ENCODE peak calls at places on chromosomes 13 and 19, in nine cellular contexts. One of them, this sample, is unnamed.

GRCh38 chr19:50300051-50300450 is 29.1 kb downstream of the KCNC3 start:
- DNase-seq in breast epithelium: no peak
- DNase-seq in body of pancreas: no peak
- DNase-seq in heart left ventricle: no peak
- DNase-seq in tibial artery: no peak
- DNase-seq in endodermal cell: no peak
- DNase-seq in PC-9: no peak
- DNase-seq in tibial nerve: no peak
- DNase-seq in lung: no peak
- DNase-seq in this sample: no peak

GRCh38 chr13:73056054-73056962 is 2.5 kb upstream of the KLF5 start:
- DNase-seq in tibial artery: no peak
- DNase-seq in body of pancreas: no peak
- DNase-seq in heart left ventricle: no peak
- DNase-seq in PC-9: peak
- DNase-seq in tibial nerve: no peak
- DNase-seq in breast epithelium: no peak
- DNase-seq in lung: no peak
- DNase-seq in endodermal cell: no peak
- DNase-seq in this sample: no peak

GRCh38 chr19:31332096-31332495 is 17.1 kb downstream of the TSHZ3 start:
- DNase-seq in PC-9: no peak
- DNase-seq in tibial nerve: no peak
- DNase-seq in breast epithelium: no peak
- DNase-seq in heart left ventricle: no peak
- DNase-seq in tibial artery: no peak
- DNase-seq in body of pancreas: no peak
- DNase-seq in lung: no peak
- DNase-seq in endodermal cell: no peak
- DNase-seq in this sample: no peak

GRCh38 chr19:47168065-47168464 is 37.4 kb downstream of the SAE1 start:
- DNase-seq in tibial artery: no peak
- DNase-seq in lung: no peak
- DNase-seq in tibial nerve: no peak
- DNase-seq in heart left ventricle: no peak
- DNase-seq in PC-9: no peak
- DNase-seq in breast epithelium: no peak
- DNase-seq in body of pancreas: no peak
- DNase-seq in endodermal cell: no peak
- DNase-seq in this sample: no peak

GRCh38 chr13:110294624-110295023 is 12.3 kb downstream of the COL4A1 start:
- DNase-seq in breast epithelium: no peak
- DNase-seq in endodermal cell: no peak
- DNase-seq in PC-9: no peak
- DNase-seq in tibial artery: no peak
- DNase-seq in tibial nerve: no peak
- DNase-seq in lung: no peak
- DNase-seq in body of pancreas: no peak
- DNase-seq in heart left ventricle: no peak
- DNase-seq in this sample: no peak

GRCh38 chr13:33512880-33513554 is 227.5 kb upstream of the STARD13 start:
- DNase-seq in breast epithelium: no peak
- DNase-seq in body of pancreas: no peak
- DNase-seq in lung: no peak
- DNase-seq in endodermal cell: no peak
- DNase-seq in tibial artery: no peak
- DNase-seq in tibial nerve: no peak
- DNase-seq in heart left ventricle: no peak
- DNase-seq in PC-9: no peak
- DNase-seq in this sample: no peak

GRCh38 chr13:106466691-106467405 is 68.6 kb downstream of the EFNB2 start:
- DNase-seq in breast epithelium: no peak
- DNase-seq in endodermal cell: no peak
- DNase-seq in body of pancreas: no peak
- DNase-seq in heart left ventricle: no peak
- DNase-seq in PC-9: no peak
- DNase-seq in tibial nerve: no peak
- DNase-seq in tibial artery: no peak
- DNase-seq in lung: no peak
- DNase-seq in this sample: no peak

GRCh38 chr13:94249512-94249911 is 230.0 kb downstream of the DCT start:
- DNase-seq in tibial nerve: no peak
- DNase-seq in tibial artery: no peak
- DNase-seq in body of pancreas: no peak
- DNase-seq in endodermal cell: peak
- DNase-seq in lung: no peak
- DNase-seq in heart left ventricle: no peak
- DNase-seq in breast epithelium: no peak
- DNase-seq in PC-9: no peak
- DNase-seq in this sample: no peak

DNA sequence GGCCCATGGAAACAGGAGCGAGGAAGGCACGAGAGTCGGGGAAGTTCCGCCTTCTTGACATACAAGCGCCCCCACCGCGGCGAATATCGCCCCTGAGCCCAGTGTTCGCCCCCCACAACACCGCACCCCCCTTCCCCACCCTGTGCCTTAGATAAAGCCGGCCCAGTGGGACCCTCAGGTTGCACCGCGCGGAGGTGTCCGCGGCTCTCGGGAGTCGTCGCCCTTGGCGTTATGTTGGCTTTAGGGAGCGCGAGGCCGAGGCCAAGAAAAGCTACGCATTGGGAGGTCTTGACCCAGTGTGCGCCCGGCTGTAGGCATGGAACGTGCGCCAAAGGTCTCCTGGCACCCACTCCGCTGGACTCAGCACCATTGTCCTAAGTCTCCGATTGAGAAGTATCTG is 603 bp upstream of the ZNF132 start:
- DNase-seq in body of pancreas: peak
- DNase-seq in PC-9: no peak
- DNase-seq in tibial artery: no peak
- DNase-seq in breast epithelium: no peak
- DNase-seq in lung: no peak
- DNase-seq in heart left ventricle: peak
- DNase-seq in tibial nerve: no peak
- DNase-seq in endodermal cell: no peak
- DNase-seq in this sample: no peak
- H3K4me3 ChIP-seq in body of pancreas: peak
- H3K4me3 ChIP-seq in PC-9: no peak
- H3K4me3 ChIP-seq in tibial artery: peak
- H3K4me3 ChIP-seq in breast epithelium: peak
- H3K4me3 ChIP-seq in lung: peak
- H3K4me3 ChIP-seq in heart left ventricle: peak
- H3K4me3 ChIP-seq in tibial nerve: peak
- H3K4me3 ChIP-seq in endodermal cell: peak
- H3K4me3 ChIP-seq in this sample: peak

DNA sequence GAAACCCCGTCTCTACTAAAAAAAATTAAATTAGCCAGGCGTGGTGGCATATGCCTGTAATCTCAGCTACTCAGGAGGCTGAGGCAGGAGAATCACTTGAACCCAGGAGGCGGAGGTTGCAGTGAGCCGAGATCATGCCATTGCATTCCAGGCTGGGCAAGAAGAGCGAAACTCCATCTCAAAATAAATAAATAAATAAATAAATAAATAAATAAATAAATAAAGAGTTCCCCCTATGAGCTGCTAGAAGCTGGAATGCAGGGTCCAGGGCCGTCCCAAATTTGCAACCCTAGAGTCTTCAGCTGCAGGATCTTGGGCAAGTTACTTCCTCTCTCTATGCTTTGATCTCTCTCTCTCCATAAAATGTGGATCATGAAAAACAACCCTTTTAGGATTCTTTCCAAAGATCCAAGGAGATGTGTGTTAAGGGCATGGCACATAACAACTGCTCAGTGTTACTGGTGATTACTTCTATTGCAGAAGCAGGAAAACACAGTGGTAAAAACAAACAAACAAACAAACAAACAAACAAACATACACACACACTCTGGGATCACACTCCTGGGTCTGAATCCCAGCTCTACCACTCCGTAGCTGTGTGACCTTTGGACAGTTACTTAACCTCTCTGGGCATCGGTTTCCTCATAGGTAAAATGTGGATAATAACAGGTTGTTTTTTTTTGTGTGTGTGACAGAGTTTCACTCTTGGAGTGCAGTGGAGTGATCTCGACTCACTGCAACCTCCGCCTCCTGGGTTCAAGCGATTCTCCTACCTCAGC is 78.8 kb downstream of the CACNA1A start:
- DNase-seq in heart left ventricle: no peak
- DNase-seq in PC-9: no peak
- DNase-seq in lung: no peak
- DNase-seq in tibial artery: no peak
- DNase-seq in endodermal cell: no peak
- DNase-seq in body of pancreas: no peak
- DNase-seq in breast epithelium: no peak
- DNase-seq in tibial nerve: no peak
- DNase-seq in this sample: no peak
- TF ChIP-seq CTCF in heart left ventricle: no peak
- TF ChIP-seq CTCF in PC-9: no peak
- TF ChIP-seq CTCF in lung: no peak
- TF ChIP-seq CTCF in tibial artery: no peak
- TF ChIP-seq CTCF in endodermal cell: no peak
- TF ChIP-seq CTCF in body of pancreas: no peak
- TF ChIP-seq CTCF in breast epithelium: no peak
- TF ChIP-seq CTCF in tibial nerve: no peak
- TF ChIP-seq CTCF in this sample: no peak

GRCh38 chr19:38878575-38879399 is 712 bp upstream of the RINL start:
- DNase-seq in body of pancreas: no peak
- DNase-seq in endodermal cell: no peak
- DNase-seq in lung: no peak
- DNase-seq in tibial nerve: no peak
- DNase-seq in breast epithelium: no peak
- DNase-seq in heart left ventricle: peak
- DNase-seq in tibial artery: no peak
- DNase-seq in PC-9: no peak
- DNase-seq in this sample: no peak
- H3K27ac ChIP-seq in body of pancreas: peak
- H3K27ac ChIP-seq in endodermal cell: no peak
- H3K27ac ChIP-seq in lung: peak
- H3K27ac ChIP-seq in tibial nerve: no peak
- H3K27ac ChIP-seq in breast epithelium: peak
- H3K27ac ChIP-seq in heart left ventricle: peak
- H3K27ac ChIP-seq in tibial artery: no peak
- H3K27ac ChIP-seq in PC-9: peak
- H3K27ac ChIP-seq in this sample: no peak

GRCh38 chr13:112071902-112072530 is 5.1 kb downstream of the SOX1 start:
- DNase-seq in breast epithelium: no peak
- DNase-seq in body of pancreas: no peak
- DNase-seq in endodermal cell: no peak
- DNase-seq in lung: no peak
- DNase-seq in PC-9: no peak
- DNase-seq in tibial artery: no peak
- DNase-seq in heart left ventricle: no peak
- DNase-seq in tibial nerve: no peak
- DNase-seq in this sample: no peak

GRCh38 chr13:112071011-112071901 is 4.3 kb downstream of the SOX1 start:
- DNase-seq in tibial nerve: no peak
- DNase-seq in heart left ventricle: no peak
- DNase-seq in tibial artery: no peak
- DNase-seq in body of pancreas: no peak
- DNase-seq in lung: no peak
- DNase-seq in PC-9: no peak
- DNase-seq in endodermal cell: no peak
- DNase-seq in breast epithelium: no peak
- DNase-seq in this sample: no peak

GRCh38 chr13:112074139-112074710 is 7.3 kb downstream of the SOX1 start:
- DNase-seq in heart left ventricle: no peak
- DNase-seq in PC-9: no peak
- DNase-seq in tibial nerve: no peak
- DNase-seq in endodermal cell: peak
- DNase-seq in lung: no peak
- DNase-seq in tibial artery: no peak
- DNase-seq in breast epithelium: no peak
- DNase-seq in body of pancreas: no peak
- DNase-seq in this sample: no peak

GRCh38 chr13:112073245-112074138 is 6.5 kb downstream of the SOX1 start:
- DNase-seq in PC-9: no peak
- DNase-seq in heart left ventricle: no peak
- DNase-seq in tibial artery: no peak
- DNase-seq in endodermal cell: peak
- DNase-seq in lung: no peak
- DNase-seq in tibial nerve: no peak
- DNase-seq in breast epithelium: no peak
- DNase-seq in body of pancreas: no peak
- DNase-seq in this sample: no peak

GRCh38 chr13:112072531-112073244 is 5.7 kb downstream of the SOX1 start:
- DNase-seq in heart left ventricle: no peak
- DNase-seq in lung: no peak
- DNase-seq in tibial nerve: no peak
- DNase-seq in PC-9: no peak
- DNase-seq in breast epithelium: no peak
- DNase-seq in body of pancreas: no peak
- DNase-seq in tibial artery: no peak
- DNase-seq in endodermal cell: peak
- DNase-seq in this sample: no peak
- H3K4me3 ChIP-seq in heart left ventricle: peak
- H3K4me3 ChIP-seq in lung: no peak
- H3K4me3 ChIP-seq in tibial nerve: no peak
- H3K4me3 ChIP-seq in PC-9: no peak
- H3K4me3 ChIP-seq in breast epithelium: no peak
- H3K4me3 ChIP-seq in body of pancreas: no peak
- H3K4me3 ChIP-seq in tibial artery: no peak
- H3K4me3 ChIP-seq in endodermal cell: peak
- H3K4me3 ChIP-seq in this sample: peak

GRCh38 chr19:6772028-6772865 is at the start of gene VAV1:
- DNase-seq in tibial artery: peak
- DNase-seq in endodermal cell: peak
- DNase-seq in breast epithelium: no peak
- DNase-seq in PC-9: no peak
- DNase-seq in lung: peak
- DNase-seq in body of pancreas: no peak
- DNase-seq in heart left ventricle: peak
- DNase-seq in tibial nerve: no peak
- DNase-seq in this sample: peak
- TF ChIP-seq CTCF in tibial artery: no peak
- TF ChIP-seq CTCF in endodermal cell: peak
- TF ChIP-seq CTCF in breast epithelium: no peak
- TF ChIP-seq CTCF in PC-9: no peak
- TF ChIP-seq CTCF in lung: no peak
- TF ChIP-seq CTCF in body of pancreas: no peak
- TF ChIP-seq CTCF in heart left ventricle: no peak
- TF ChIP-seq CTCF in tibial nerve: no peak
- TF ChIP-seq CTCF in this sample: no peak

DNA sequence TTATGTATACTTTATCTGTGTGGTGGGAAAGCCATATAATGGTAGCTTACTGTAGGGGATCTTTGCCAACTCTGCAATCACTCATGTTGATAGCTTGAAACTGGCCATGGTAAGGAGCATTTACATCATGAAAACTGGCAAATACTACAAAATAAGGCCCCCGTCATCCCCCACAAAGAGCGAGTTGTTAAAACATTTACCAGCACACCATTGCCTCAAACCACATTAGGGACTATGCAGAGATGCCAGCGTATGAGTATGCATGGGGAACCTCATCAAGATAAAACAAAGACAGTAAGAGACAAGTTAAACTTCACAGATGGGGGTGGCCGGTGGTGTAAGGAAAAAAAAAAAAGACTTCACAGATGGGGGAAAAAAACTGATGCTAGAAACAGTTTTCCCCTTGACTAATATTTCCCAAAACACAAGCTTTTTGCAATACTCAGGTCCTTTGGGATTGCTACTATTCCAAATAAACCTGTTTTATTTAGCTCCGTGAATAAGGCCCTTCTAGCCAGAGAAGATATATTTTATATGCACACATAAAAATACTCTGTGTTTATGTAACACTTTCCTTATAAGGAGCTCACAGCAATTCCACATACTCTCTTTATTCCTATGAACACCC is 70.6 kb upstream of the SERP2 start:
- DNase-seq in lung: no peak
- DNase-seq in breast epithelium: no peak
- DNase-seq in body of pancreas: no peak
- DNase-seq in PC-9: no peak
- DNase-seq in endodermal cell: no peak
- DNase-seq in tibial artery: no peak
- DNase-seq in tibial nerve: no peak
- DNase-seq in heart left ventricle: no peak
- DNase-seq in this sample: no peak
- H3K27ac ChIP-seq in lung: no peak
- H3K27ac ChIP-seq in breast epithelium: peak
- H3K27ac ChIP-seq in body of pancreas: no peak
- H3K27ac ChIP-seq in PC-9: no peak
- H3K27ac ChIP-seq in endodermal cell: no peak
- H3K27ac ChIP-seq in tibial artery: peak
- H3K27ac ChIP-seq in tibial nerve: peak
- H3K27ac ChIP-seq in heart left ventricle: peak
- H3K27ac ChIP-seq in this sample: no peak